ENCODE peak calls at places on chromosomes 1 and 21, in seven cellular contexts. S is lower leg skin, N is stomach, U is fibroblast of mammary gland, W is LNCaP clone FGC, H is fibroblast of lung, J is uterus. Z is an unnamed sample.

GRCh38 chr1:214184992-214185391 is 96.0 kb upstream of the SMYD2 start:
- DNase-seq in S (no peak), N (no peak), U (no peak), W (no peak), H (no peak), J (no peak), Z (no peak)

GRCh38 chr1:218611916-218612580 is 266.9 kb downstream of the TGFB2 start:
- DNase-seq in S (no peak), N (no peak), U (no peak), W (no peak), H (no peak), J (no peak), Z (no peak)

GRCh38 chr1:156571261-156571958 is 955 bp downstream of the IQGAP3 start:
- DNase-seq in S (no peak), N (no peak), U (peak), W (no peak), H (peak), J (no peak), Z (no peak)

GRCh38 chr21:26060335-26061115 is 110.0 kb downstream of the APP start:
- DNase-seq in S (no peak), N (no peak), U (no peak), W (no peak), H (no peak), J (no peak), Z (no peak)

GRCh38 chr1:9250586-9251381 is 16.2 kb downstream of the H6PD start:
- DNase-seq in S (no peak), N (peak), U (peak), W (no peak), H (no peak), J (no peak), Z (no peak)

GRCh38 chr1:55375617-55376258 is 160.6 kb upstream of the USP24 start:
- DNase-seq in S (no peak), N (no peak), U (peak), W (no peak), H (peak), J (peak), Z (no peak)

GRCh38 chr1:942411-942821 is 16.6 kb downstream of the NOC2L start:
- DNase-seq in S (no peak), N (no peak), U (no peak), W (no peak), H (peak), J (no peak), Z (no peak)

GRCh38 chr21:38999148-38999547 is 184.1 kb downstream of the PSMG1 start:
- DNase-seq in S (no peak), N (no peak), U (peak), W (no peak), H (peak), J (no peak), Z (no peak)

GRCh38 chr1:92476071-92476607 is 10.6 kb downstream of the GFI1 start:
- DNase-seq in S (no peak), N (no peak), U (no peak), W (no peak), H (no peak), J (no peak), Z (no peak)

GRCh38 chr1:15262711-15263110 is 15.7 kb downstream of the FHAD1 start:
- DNase-seq in S (no peak), N (no peak), U (no peak), W (no peak), H (no peak), J (no peak), Z (no peak)

GRCh38 chr1:26772687-26773086 is 15.1 kb upstream of the PIGV start:
- DNase-seq in S (no peak), N (no peak), U (peak), W (no peak), H (peak), J (no peak), Z (no peak)

GRCh38 chr1:176745945-176746344 is 283.0 kb downstream of the PAPPA2 start:
- DNase-seq in S (no peak), N (no peak), U (peak), W (no peak), H (no peak), J (no peak), Z (no peak)
- TF ChIP-seq CTCF in S (no peak), N (no peak), U (peak), W (peak), H (peak), J (no peak), Z (no peak)

GRCh38 chr1:116720406-116721071 is 33.7 kb upstream of the CD2 start:
- DNase-seq in S (peak), N (no peak), U (no peak), W (no peak), H (no peak), J (no peak), Z (no peak)
- TF ChIP-seq CTCF in S (no peak), N (no peak), U (no peak), W (no peak), H (no peak), J (no peak), Z (no peak)

DNA sequence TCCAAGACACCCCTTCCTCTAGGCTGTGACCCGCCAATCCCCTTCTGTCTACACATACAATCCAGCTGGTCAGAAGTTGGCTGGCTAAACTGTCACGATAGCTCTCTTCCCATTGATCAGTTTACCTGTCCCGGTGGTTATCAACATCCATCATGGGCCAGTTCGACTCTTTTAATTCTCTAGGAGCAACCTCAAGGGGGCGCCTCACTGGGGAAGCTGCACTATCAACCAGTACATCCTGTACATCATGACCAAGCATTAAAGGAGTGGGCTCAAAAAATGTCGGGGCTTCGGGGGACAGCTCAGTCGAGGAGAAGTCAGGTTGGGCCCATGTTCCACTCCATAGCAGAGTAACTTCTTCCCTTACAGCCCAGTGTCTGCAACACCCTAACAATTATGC is 53.2 kb upstream of the B3GALNT2 start:
- DNase-seq in S (no peak), N (no peak), U (no peak), W (no peak), H (no peak), J (no peak), Z (no peak)
- TF ChIP-seq CTCF in S (no peak), N (no peak), U (peak), W (no peak), H (no peak), J (no peak), Z (peak)

GRCh38 chr1:150225546-150225945 is 10.4 kb downstream of the ANP32E start:
- DNase-seq in S (no peak), N (no peak), U (no peak), W (no peak), H (no peak), J (no peak), Z (no peak)

GRCh38 chr1:150227228-150227627 is 8.7 kb downstream of the ANP32E start:
- DNase-seq in S (no peak), N (no peak), U (no peak), W (no peak), H (no peak), J (no peak), Z (no peak)

GRCh38 chr1:150226486-150226885 is 9.4 kb downstream of the ANP32E start:
- DNase-seq in S (no peak), N (no peak), U (no peak), W (no peak), H (no peak), J (no peak), Z (no peak)

DNA sequence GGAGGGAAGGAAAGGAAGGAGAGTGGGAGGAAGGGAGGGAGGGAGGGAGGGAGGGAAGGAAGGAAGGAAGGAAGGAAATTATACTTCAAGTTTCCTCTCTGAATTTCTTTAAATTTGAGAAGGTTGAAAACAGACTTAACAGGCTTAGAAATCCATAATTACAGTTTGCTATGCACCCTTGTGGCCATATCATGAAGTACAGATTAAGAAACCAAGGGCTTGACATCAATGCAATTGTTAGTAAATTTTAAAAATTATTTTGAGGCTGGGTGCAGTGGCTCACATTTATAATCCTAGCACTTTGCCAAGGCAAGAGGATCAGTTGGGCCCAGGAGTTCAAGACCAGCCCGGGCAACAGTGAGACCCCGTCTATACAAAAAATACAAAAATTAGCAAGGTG is 14.4 kb downstream of the ANP32E start:
- DNase-seq in S (no peak), N (no peak), U (peak), W (no peak), H (peak), J (no peak), Z (no peak)
- TF ChIP-seq CTCF in S (no peak), N (no peak), U (peak), W (peak), H (peak), J (no peak), Z (peak)

Z was measured in osteocyte.